ENCODE peak calls at places on chromosomes 16 and 17, in seven cellular contexts. Q is IMR-90, A is OCI-LY7, J is GM23248, I is hepatocyte, T is neural progenitor cell, H is PC-3. X is an unnamed sample.

GRCh38 chr17:39722965-39723848 is 7.1 kb downstream of the MIEN1 start:
- DNase-seq in Q (no peak), A (no peak), J (peak; percentile 11), I (no peak), T (no peak), H (no peak), X (peak; percentile 79)

GRCh38 chr17:17484451-17484899 is 7.7 kb downstream of the MED9 start:
- DNase-seq in Q (peak; percentile 39), A (no peak), J (peak; percentile 63), I (no peak), T (no peak), H (no peak), X (no peak)

GRCh38 chr17:78925662-78926555 is 722 bp upstream of the TIMP2 start:
- DNase-seq in Q (peak; percentile 87), A (no peak), J (peak; percentile 96), I (peak; percentile 71), T (peak; percentile 45), H (no peak), X (peak; percentile 61)

GRCh38 chr17:28345420-28346198 is 10.0 kb downstream of the TNFAIP1 start:
- DNase-seq in Q (no peak), A (no peak), J (no peak), I (no peak), T (no peak), H (no peak), X (no peak)

GRCh38 chr17:65558683-65559311 is 2.7 kb downstream of the AXIN2 start:
- DNase-seq in Q (no peak), A (no peak), J (no peak), I (peak; percentile 28), T (peak; percentile 51), H (no peak), X (peak; percentile 59)

GRCh38 chr17:81218459-81218858 is 4.3 kb downstream of the CEP131 start:
- DNase-seq in Q (no peak), A (no peak), J (no peak), I (no peak), T (no peak), H (no peak), X (no peak)

GRCh38 chr16:88049561-88050545 is 98.6 kb downstream of the BANP start:
- DNase-seq in Q (no peak), A (no peak), J (no peak), I (no peak), T (no peak), H (no peak), X (no peak)

GRCh38 chr16:57091990-57092785 is at the start of gene CPNE2:
- DNase-seq in Q (peak; percentile 34), A (peak; percentile 56), J (peak; percentile 64), I (peak; percentile 83), T (peak; percentile 83), H (peak; percentile 29), X (peak; percentile 55)

GRCh38 chr16:84495506-84495905 is 9.0 kb downstream of the MEAK7 start:
- DNase-seq in Q (no peak), A (no peak), J (no peak), I (no peak), T (no peak), H (no peak), X (no peak)

GRCh38 chr17:9987779-9988585 is 82.9 kb upstream of the RCVRN start:
- DNase-seq in Q (peak; percentile 21), A (peak; percentile 51), J (peak; percentile 54), I (peak; percentile 60), T (peak; percentile 59), H (no peak), X (peak; percentile 68)

GRCh38 chr16:47140686-47141085 is 3.1 kb downstream of the NETO2 start:
- DNase-seq in Q (no peak), A (no peak), J (no peak), I (no peak), T (no peak), H (no peak), X (no peak)

GRCh38 chr16:81319221-81319912 is 4.6 kb downstream of the GAN start:
- DNase-seq in Q (peak; percentile 77), A (no peak), J (peak; percentile 79), I (peak; percentile 66), T (no peak), H (peak; percentile 45), X (no peak)

GRCh38 chr17:31497994-31498826 is 106.7 kb downstream of the RAB11FIP4 start:
- DNase-seq in Q (no peak), A (no peak), J (no peak), I (no peak), T (no peak), H (no peak), X (no peak)

GRCh38 chr17:4440690-4441686 is 7.2 kb downstream of the SPNS3 start:
- DNase-seq in Q (no peak), A (no peak), J (no peak), I (no peak), T (no peak), H (no peak), X (no peak)

GRCh38 chr17:65472602-65473001 is 88.8 kb downstream of the AXIN2 start:
- DNase-seq in Q (no peak), A (no peak), J (peak; percentile 85), I (peak; percentile 51), T (no peak), H (no peak), X (no peak)

GRCh38 chr16:87409781-87410180 is 17.6 kb downstream of the MAP1LC3B start:
- DNase-seq in Q (no peak), A (no peak), J (no peak), I (no peak), T (no peak), H (no peak), X (no peak)

GRCh38 chr17:58789831-58790230 is 34.2 kb downstream of the PPM1E start:
- DNase-seq in Q (no peak), A (no peak), J (no peak), I (no peak), T (no peak), H (no peak), X (no peak)

GRCh38 chr16:57531253-57531575 is 5.2 kb downstream of the CCDC102A start:
- DNase-seq in Q (no peak), A (no peak), J (no peak), I (no peak), T (no peak), H (no peak), X (no peak)

GRCh38 chr17:10737168-10737622 is 7.4 kb upstream of the TMEM220 start:
- DNase-seq in Q (peak; percentile 55), A (no peak), J (peak; percentile 83), I (peak; percentile 87), T (peak; percentile 70), H (peak; percentile 56), X (peak; percentile 86)

GRCh38 chr17:81710514-81711308 is 1.4 kb upstream of the SLC25A10 start:
- DNase-seq in Q (no peak), A (peak; percentile 34), J (peak; percentile 64), I (peak; percentile 41), T (peak; percentile 49), H (peak; percentile 30), X (no peak)

GRCh38 chr16:12092347-12092882 is 115.9 kb downstream of the SNX29 start:
- DNase-seq in Q (peak; percentile 95), A (no peak), J (peak; percentile 77), I (no peak), T (no peak), H (peak; percentile 48), X (no peak)

GRCh38 chr17:8563024-8563776 is 67.3 kb downstream of the MYH10 start:
- DNase-seq in Q (no peak), A (no peak), J (no peak), I (no peak), T (peak; percentile 14), H (no peak), X (no peak)

GRCh38 chr16:22933173-22933572 is 119.2 kb downstream of the HS3ST2 start:
- DNase-seq in Q (no peak), A (peak; percentile 7), J (no peak), I (no peak), T (peak; percentile 7), H (no peak), X (no peak)

GRCh38 chr16:12509121-12509520 is 294.6 kb downstream of the CPPED1 start:
- DNase-seq in Q (no peak), A (no peak), J (no peak), I (no peak), T (no peak), H (no peak), X (no peak)

GRCh38 chr16:77721752-77722314 is 481 bp upstream of the NUDT7 start:
- DNase-seq in Q (no peak), A (no peak), J (no peak), I (no peak), T (peak; percentile 4), H (no peak), X (no peak)
- H3K4me1 ChIP-seq in Q (no peaks in the 10 kb centered on the region), A (peaks cover 17% of the 10 kb centered on the region), J (no peaks in the 10 kb centered on the region), I (peaks cover 5% of the 10 kb centered on the region), T (no peaks in the 10 kb centered on the region), H (no peaks in the 10 kb centered on the region), X (peaks cover 8% of the 10 kb centered on the region)

DNA sequence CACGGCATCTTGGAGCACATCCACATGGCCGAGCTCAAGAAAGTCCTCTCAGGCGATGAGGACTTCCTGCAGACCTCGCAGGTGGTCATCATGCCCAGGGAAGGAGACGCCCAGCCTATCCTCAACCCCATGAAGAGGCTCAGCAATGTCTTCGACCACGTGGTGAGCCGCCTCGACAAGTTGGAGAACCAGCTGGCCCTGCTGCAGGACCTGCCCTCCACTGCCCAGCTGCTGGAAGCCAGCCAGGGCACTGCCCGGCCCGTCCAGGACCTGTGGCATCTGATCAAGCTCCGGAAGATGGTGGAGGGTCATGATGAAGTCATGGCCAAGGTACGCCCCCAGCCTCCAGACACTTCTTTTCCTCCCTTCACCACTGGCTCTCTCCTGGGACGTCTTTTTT is 440 bp downstream of the C16orf96 start:
- DNase-seq in Q (no peak), A (no peak), J (no peak), I (no peak), T (no peak), H (no peak), X (no peak)
- H2AFZ ChIP-seq in Q (peak overlapping the region; percentile 32), A (no peak overlapping the region), J (no peak overlapping the region), I (no peak overlapping the region), T (no peak overlapping the region), H (no peak overlapping the region), X (no peak overlapping the region)

DNA sequence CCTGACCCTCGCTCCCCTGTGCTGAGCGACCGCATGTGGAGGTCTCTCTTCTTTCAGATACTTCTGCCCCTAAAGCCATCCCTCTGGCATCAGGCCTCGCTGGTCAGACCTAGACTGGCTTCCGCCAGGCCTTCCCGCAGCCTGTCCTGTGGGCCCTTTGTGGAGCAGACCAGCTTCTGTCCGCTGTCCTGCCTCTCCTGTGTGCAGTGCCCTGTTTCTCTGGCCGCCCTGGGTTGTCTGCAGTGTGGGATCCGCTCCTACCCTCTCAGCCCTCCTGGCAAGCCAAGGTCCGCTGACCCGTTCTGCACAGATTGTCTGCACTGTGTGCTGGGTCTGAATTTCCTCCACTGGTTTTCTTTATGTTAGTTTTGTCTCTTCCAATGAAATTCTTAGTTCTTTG is 21.5 kb upstream of the MC1R start:
- DNase-seq in Q (no peak), A (no peak), J (no peak), I (no peak), T (no peak), H (no peak), X (no peak)
- H4K20me1 ChIP-seq in Q (peaks cover 28% of the 10 kb centered on the region), A (no peaks in the 10 kb centered on the region), J (no peaks in the 10 kb centered on the region), I (peaks cover 4% of the 10 kb centered on the region), T (no peaks in the 10 kb centered on the region), H (no peaks in the 10 kb centered on the region), X (no peaks in the 10 kb centered on the region)

DNA sequence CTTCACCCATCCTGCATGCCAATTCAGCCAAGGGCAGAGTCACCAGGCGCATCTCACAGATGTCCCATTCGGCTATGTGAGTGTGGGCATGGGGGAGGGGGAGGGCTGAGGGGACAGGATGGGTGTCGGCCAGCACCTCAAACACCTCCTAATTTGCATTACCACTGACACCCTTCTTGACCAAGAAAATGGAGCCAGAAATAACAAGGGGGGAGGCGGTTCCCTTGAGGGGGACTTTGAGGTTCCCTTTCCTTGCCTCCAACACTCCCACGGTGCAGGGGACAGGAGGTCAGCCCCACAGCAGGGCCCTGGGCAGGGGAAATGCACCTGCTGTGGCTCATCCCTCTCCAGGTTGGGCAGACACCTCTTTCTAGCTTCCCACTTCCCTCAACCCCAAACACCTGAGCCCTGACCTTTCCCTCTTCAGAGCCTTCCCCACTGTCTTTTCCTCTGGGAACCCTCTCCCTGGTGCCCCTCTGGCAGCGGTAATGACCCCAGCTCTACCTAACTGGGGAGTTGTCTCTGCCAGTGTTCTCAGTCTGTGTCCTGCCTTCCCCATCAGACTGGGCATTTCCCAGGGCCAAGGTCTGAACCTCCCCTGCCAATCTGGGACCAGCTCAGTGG is 18.2 kb upstream of the TBX21 start:
- DNase-seq in Q (no peak), A (no peak), J (no peak), I (no peak), T (no peak), H (no peak), X (no peak)
- H3K4me1 ChIP-seq in Q (peaks cover 13% of the 10 kb centered on the region), A (peaks cover 9% of the 10 kb centered on the region), J (peaks cover 11% of the 10 kb centered on the region), I (no peaks in the 10 kb centered on the region), T (no peaks in the 10 kb centered on the region), H (peaks cover 22% of the 10 kb centered on the region), X (peaks cover 8% of the 10 kb centered on the region)

X was measured in GM23338.